ENCODE peak calls at places on chromosome 20, in eight cellular contexts. One of them, this sample, is unnamed.

GRCh38 chr20:37520417-37520751 is 666 bp upstream of the NNAT start:
- DNase-seq in tibial artery: no peak
- DNase-seq in left lung: no peak
- DNase-seq in A549: no peak
- DNase-seq in Peyer's patch: no peak
- DNase-seq in brain microvascular endothelial cell: no peak
- DNase-seq in AG04450: no peak
- DNase-seq in heart left ventricle: no peak
- DNase-seq in this sample: no peak

GRCh38 chr20:6651016-6651415 is 116.5 kb upstream of the BMP2 start:
- DNase-seq in brain microvascular endothelial cell: peak
- DNase-seq in AG04450: no peak
- DNase-seq in A549: no peak
- DNase-seq in Peyer's patch: no peak
- DNase-seq in tibial artery: peak
- DNase-seq in heart left ventricle: no peak
- DNase-seq in left lung: no peak
- DNase-seq in this sample: no peak

GRCh38 chr20:62839816-62840215 is 21.8 kb downstream of the TCFL5 start:
- DNase-seq in AG04450: no peak
- DNase-seq in brain microvascular endothelial cell: no peak
- DNase-seq in Peyer's patch: no peak
- DNase-seq in tibial artery: no peak
- DNase-seq in left lung: no peak
- DNase-seq in heart left ventricle: no peak
- DNase-seq in A549: no peak
- DNase-seq in this sample: no peak

GRCh38 chr20:20297752-20298151 is 70.2 kb upstream of the INSM1 start:
- DNase-seq in brain microvascular endothelial cell: no peak
- DNase-seq in A549: no peak
- DNase-seq in left lung: no peak
- DNase-seq in Peyer's patch: no peak
- DNase-seq in heart left ventricle: no peak
- DNase-seq in tibial artery: no peak
- DNase-seq in AG04450: no peak
- DNase-seq in this sample: no peak

GRCh38 chr20:50360218-50360672 is 149.9 kb upstream of the PTPN1 start:
- DNase-seq in A549: no peak
- DNase-seq in AG04450: no peak
- DNase-seq in Peyer's patch: no peak
- DNase-seq in brain microvascular endothelial cell: no peak
- DNase-seq in heart left ventricle: peak
- DNase-seq in tibial artery: no peak
- DNase-seq in left lung: peak
- DNase-seq in this sample: no peak

GRCh38 chr20:4795394-4795793 is 73.7 kb downstream of the PRND start:
- DNase-seq in Peyer's patch: no peak
- DNase-seq in tibial artery: peak
- DNase-seq in brain microvascular endothelial cell: peak
- DNase-seq in A549: peak
- DNase-seq in left lung: no peak
- DNase-seq in AG04450: peak
- DNase-seq in heart left ventricle: no peak
- DNase-seq in this sample: peak

GRCh38 chr20:24488800-24489175 is 19.4 kb downstream of the SYNDIG1 start:
- DNase-seq in left lung: no peak
- DNase-seq in heart left ventricle: no peak
- DNase-seq in A549: no peak
- DNase-seq in brain microvascular endothelial cell: no peak
- DNase-seq in AG04450: no peak
- DNase-seq in tibial artery: no peak
- DNase-seq in Peyer's patch: no peak
- DNase-seq in this sample: no peak

GRCh38 chr20:51036827-51037229 is 13.9 kb upstream of the KCNG1 start:
- DNase-seq in left lung: no peak
- DNase-seq in heart left ventricle: no peak
- DNase-seq in A549: no peak
- DNase-seq in brain microvascular endothelial cell: no peak
- DNase-seq in AG04450: no peak
- DNase-seq in Peyer's patch: no peak
- DNase-seq in tibial artery: no peak
- DNase-seq in this sample: no peak

GRCh38 chr20:24954151-24954550 is 5.1 kb downstream of the CST7 start:
- DNase-seq in brain microvascular endothelial cell: no peak
- DNase-seq in A549: no peak
- DNase-seq in tibial artery: no peak
- DNase-seq in AG04450: no peak
- DNase-seq in heart left ventricle: no peak
- DNase-seq in Peyer's patch: no peak
- DNase-seq in left lung: no peak
- DNase-seq in this sample: no peak

GRCh38 chr20:21230686-21231085 is 72.4 kb upstream of the XRN2 start:
- DNase-seq in Peyer's patch: no peak
- DNase-seq in heart left ventricle: no peak
- DNase-seq in tibial artery: no peak
- DNase-seq in A549: no peak
- DNase-seq in brain microvascular endothelial cell: no peak
- DNase-seq in AG04450: no peak
- DNase-seq in left lung: no peak
- DNase-seq in this sample: no peak

GRCh38 chr20:61850457-61850856 is 215.2 kb downstream of the TAF4 start:
- DNase-seq in Peyer's patch: no peak
- DNase-seq in left lung: no peak
- DNase-seq in A549: no peak
- DNase-seq in AG04450: no peak
- DNase-seq in tibial artery: no peak
- DNase-seq in brain microvascular endothelial cell: no peak
- DNase-seq in heart left ventricle: no peak
- DNase-seq in this sample: no peak

GRCh38 chr20:21719592-21720214 is 14.2 kb downstream of the PAX1 start:
- DNase-seq in AG04450: peak
- DNase-seq in Peyer's patch: peak
- DNase-seq in A549: peak
- DNase-seq in tibial artery: peak
- DNase-seq in heart left ventricle: no peak
- DNase-seq in left lung: no peak
- DNase-seq in brain microvascular endothelial cell: peak
- DNase-seq in this sample: peak

GRCh38 chr20:43458422-43458924 is 777 bp downstream of the SRSF6 start:
- DNase-seq in left lung: no peak
- DNase-seq in A549: no peak
- DNase-seq in Peyer's patch: no peak
- DNase-seq in heart left ventricle: no peak
- DNase-seq in AG04450: no peak
- DNase-seq in tibial artery: no peak
- DNase-seq in brain microvascular endothelial cell: no peak
- DNase-seq in this sample: no peak

GRCh38 chr20:13649548-13649947 is 10.8 kb upstream of the TASP1 start:
- DNase-seq in Peyer's patch: no peak
- DNase-seq in brain microvascular endothelial cell: no peak
- DNase-seq in heart left ventricle: peak
- DNase-seq in A549: no peak
- DNase-seq in left lung: peak
- DNase-seq in tibial artery: peak
- DNase-seq in AG04450: no peak
- DNase-seq in this sample: no peak

GRCh38 chr20:4300921-4301320 is 285.6 kb upstream of the RNF24 start:
- DNase-seq in left lung: no peak
- DNase-seq in heart left ventricle: no peak
- DNase-seq in brain microvascular endothelial cell: no peak
- DNase-seq in tibial artery: no peak
- DNase-seq in Peyer's patch: no peak
- DNase-seq in A549: no peak
- DNase-seq in AG04450: no peak
- DNase-seq in this sample: no peak

DNA sequence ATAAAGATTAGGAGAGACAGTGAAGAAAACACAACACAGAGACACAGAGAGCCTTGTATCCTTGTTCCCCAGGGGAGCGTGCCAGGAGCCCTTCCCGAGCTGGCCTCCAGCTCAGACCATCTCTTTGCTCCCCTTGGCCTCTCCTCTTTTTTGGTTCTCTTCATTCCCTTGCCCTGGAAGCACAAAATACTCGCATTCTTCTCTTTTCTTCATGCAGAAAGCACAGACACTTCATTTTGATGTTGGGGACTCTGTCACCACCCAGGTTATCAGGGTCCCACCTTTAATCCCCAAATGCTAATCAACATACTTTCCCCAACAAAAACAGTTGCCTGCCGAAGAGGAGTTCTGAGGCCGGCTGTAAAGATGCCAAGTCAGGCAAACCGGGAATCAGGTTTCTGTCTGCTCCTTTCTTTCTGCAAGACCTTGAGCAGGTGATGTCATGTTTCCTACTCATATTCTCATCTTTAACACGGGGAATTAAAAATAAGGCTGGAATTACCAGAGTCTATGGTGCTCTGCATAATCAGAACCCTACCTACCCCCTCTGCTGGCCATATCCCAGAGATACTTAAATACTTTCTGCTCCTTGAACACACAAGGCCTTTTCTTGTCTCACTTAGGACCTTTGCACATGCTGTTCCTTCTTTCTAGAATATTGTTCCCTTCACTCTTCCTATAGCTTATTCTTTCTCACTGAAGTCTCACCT is 21.7 kb downstream of the TGM6 start:
- DNase-seq in heart left ventricle: no peak
- DNase-seq in Peyer's patch: no peak
- DNase-seq in A549: peak
- DNase-seq in brain microvascular endothelial cell: peak
- DNase-seq in AG04450: no peak
- DNase-seq in tibial artery: no peak
- DNase-seq in left lung: no peak
- DNase-seq in this sample: no peak
- TF ChIP-seq CTCF in heart left ventricle: no peak
- TF ChIP-seq CTCF in Peyer's patch: no peak
- TF ChIP-seq CTCF in A549: peak
- TF ChIP-seq CTCF in brain microvascular endothelial cell: peak
- TF ChIP-seq CTCF in AG04450: peak
- TF ChIP-seq CTCF in tibial artery: no peak
- TF ChIP-seq CTCF in left lung: no peak
- TF ChIP-seq CTCF in this sample: no peak

DNA sequence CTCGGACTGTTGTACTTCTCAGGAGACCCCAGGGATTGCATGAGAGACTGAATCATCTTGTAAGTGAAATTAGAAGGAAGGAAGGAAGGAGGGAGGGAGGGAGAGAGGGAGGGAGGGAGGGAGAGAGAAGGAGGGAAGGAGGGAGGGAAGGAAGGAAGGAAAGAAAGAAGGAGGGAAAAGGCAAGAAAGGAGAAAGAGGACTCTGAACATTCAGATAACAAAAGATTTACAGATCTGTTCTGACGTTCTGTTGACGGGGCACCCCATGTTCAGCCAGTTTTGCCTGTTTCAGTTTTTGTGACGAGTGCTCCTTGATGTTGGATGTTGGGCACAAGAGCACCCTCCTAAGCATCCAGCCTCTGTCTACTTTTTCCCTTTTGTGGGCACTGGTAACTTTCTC is 498.6 kb downstream of the PREX1 start:
- DNase-seq in heart left ventricle: no peak
- DNase-seq in brain microvascular endothelial cell: no peak
- DNase-seq in tibial artery: no peak
- DNase-seq in A549: no peak
- DNase-seq in left lung: no peak
- DNase-seq in AG04450: no peak
- DNase-seq in Peyer's patch: no peak
- DNase-seq in this sample: no peak
- TF ChIP-seq CTCF in heart left ventricle: no peak
- TF ChIP-seq CTCF in brain microvascular endothelial cell: no peak
- TF ChIP-seq CTCF in tibial artery: no peak
- TF ChIP-seq CTCF in A549: no peak
- TF ChIP-seq CTCF in left lung: no peak
- TF ChIP-seq CTCF in AG04450: no peak
- TF ChIP-seq CTCF in Peyer's patch: no peak
- TF ChIP-seq CTCF in this sample: no peak

DNA sequence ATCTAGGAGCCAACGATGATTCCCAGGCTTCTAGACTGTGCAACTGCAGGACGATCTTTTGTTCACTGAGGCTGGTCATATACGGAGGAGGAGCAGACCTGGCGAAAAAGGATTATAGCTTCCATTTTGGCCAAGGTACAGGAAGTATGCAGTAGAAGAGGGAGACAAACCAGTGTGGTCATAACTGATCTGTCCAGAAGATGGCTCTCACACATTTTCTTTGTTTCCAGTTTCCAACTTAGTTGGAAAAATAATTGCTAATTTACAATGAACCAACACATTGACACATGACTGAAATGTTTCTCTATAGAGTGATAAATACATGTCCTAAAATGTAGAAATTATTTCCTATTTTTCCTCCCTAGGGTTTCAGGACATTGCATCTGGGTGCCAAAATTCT is 364.1 kb upstream of the BTBD3 start:
- DNase-seq in heart left ventricle: no peak
- DNase-seq in AG04450: no peak
- DNase-seq in brain microvascular endothelial cell: no peak
- DNase-seq in Peyer's patch: no peak
- DNase-seq in left lung: no peak
- DNase-seq in A549: no peak
- DNase-seq in tibial artery: no peak
- DNase-seq in this sample: no peak
- TF ChIP-seq CTCF in heart left ventricle: no peak
- TF ChIP-seq CTCF in AG04450: peak
- TF ChIP-seq CTCF in brain microvascular endothelial cell: peak
- TF ChIP-seq CTCF in Peyer's patch: no peak
- TF ChIP-seq CTCF in left lung: no peak
- TF ChIP-seq CTCF in A549: peak
- TF ChIP-seq CTCF in tibial artery: no peak
- TF ChIP-seq CTCF in this sample: no peak

GRCh38 chr20:44942264-44942973 is 17.8 kb downstream of the TOMM34 start:
- DNase-seq in heart left ventricle: no peak
- DNase-seq in AG04450: no peak
- DNase-seq in Peyer's patch: no peak
- DNase-seq in tibial artery: no peak
- DNase-seq in brain microvascular endothelial cell: no peak
- DNase-seq in A549: no peak
- DNase-seq in left lung: no peak
- DNase-seq in this sample: no peak
- TF ChIP-seq CTCF in heart left ventricle: no peak
- TF ChIP-seq CTCF in AG04450: no peak
- TF ChIP-seq CTCF in Peyer's patch: no peak
- TF ChIP-seq CTCF in tibial artery: no peak
- TF ChIP-seq CTCF in brain microvascular endothelial cell: peak
- TF ChIP-seq CTCF in A549: no peak
- TF ChIP-seq CTCF in left lung: no peak
- TF ChIP-seq CTCF in this sample: no peak

This sample was measured in omental fat pad.